ENCODE peak calls at places on chromosomes 11 and 22, in seven cellular contexts. One of them, this sample, is unnamed.

GRCh38 chr22:37259540-37260029 is 15.5 kb upstream of the RAC2 start:
- DNase-seq in spleen: peak
- DNase-seq in sigmoid colon: no peak
- DNase-seq in endothelial cell: peak
- DNase-seq in A549: peak
- DNase-seq in progenitor cell of endocrine pancreas: no peak
- DNase-seq in Panc1: no peak
- DNase-seq in this sample: peak

GRCh38 chr11:75795276-75796090 is 19.5 kb upstream of the UVRAG start:
- DNase-seq in spleen: peak
- DNase-seq in A549: no peak
- DNase-seq in endothelial cell: no peak
- DNase-seq in Panc1: no peak
- DNase-seq in sigmoid colon: no peak
- DNase-seq in progenitor cell of endocrine pancreas: no peak
- DNase-seq in this sample: no peak

GRCh38 chr22:44881624-44882023 is 128.2 kb downstream of the PHF21B start:
- DNase-seq in progenitor cell of endocrine pancreas: no peak
- DNase-seq in spleen: peak
- DNase-seq in A549: no peak
- DNase-seq in sigmoid colon: peak
- DNase-seq in Panc1: no peak
- DNase-seq in endothelial cell: no peak
- DNase-seq in this sample: peak

GRCh38 chr11:44998051-44998450 is 47.4 kb upstream of the TP53I11 start:
- DNase-seq in progenitor cell of endocrine pancreas: no peak
- DNase-seq in Panc1: no peak
- DNase-seq in spleen: no peak
- DNase-seq in endothelial cell: no peak
- DNase-seq in A549: no peak
- DNase-seq in sigmoid colon: no peak
- DNase-seq in this sample: no peak

GRCh38 chr11:32884770-32885384 is 7.7 kb upstream of the QSER1 start:
- DNase-seq in progenitor cell of endocrine pancreas: no peak
- DNase-seq in A549: no peak
- DNase-seq in Panc1: no peak
- DNase-seq in spleen: no peak
- DNase-seq in endothelial cell: no peak
- DNase-seq in sigmoid colon: no peak
- DNase-seq in this sample: no peak

GRCh38 chr11:9759519-9760179 is 95.8 kb downstream of the SWAP70 start:
- DNase-seq in endothelial cell: no peak
- DNase-seq in spleen: peak
- DNase-seq in progenitor cell of endocrine pancreas: no peak
- DNase-seq in Panc1: peak
- DNase-seq in A549: peak
- DNase-seq in sigmoid colon: peak
- DNase-seq in this sample: peak

GRCh38 chr22:25829237-25829636 is 87.2 kb downstream of the MYO18B start:
- DNase-seq in endothelial cell: no peak
- DNase-seq in spleen: no peak
- DNase-seq in progenitor cell of endocrine pancreas: no peak
- DNase-seq in Panc1: no peak
- DNase-seq in A549: no peak
- DNase-seq in sigmoid colon: no peak
- DNase-seq in this sample: no peak

GRCh38 chr11:14537134-14537599 is 17.0 kb upstream of the PSMA1 start:
- DNase-seq in sigmoid colon: no peak
- DNase-seq in A549: peak
- DNase-seq in endothelial cell: no peak
- DNase-seq in progenitor cell of endocrine pancreas: no peak
- DNase-seq in spleen: no peak
- DNase-seq in Panc1: peak
- DNase-seq in this sample: no peak

GRCh38 chr11:122367809-122368231 is 251.8 kb upstream of the BLID start:
- DNase-seq in progenitor cell of endocrine pancreas: no peak
- DNase-seq in spleen: no peak
- DNase-seq in sigmoid colon: peak
- DNase-seq in endothelial cell: no peak
- DNase-seq in A549: no peak
- DNase-seq in Panc1: no peak
- DNase-seq in this sample: no peak

GRCh38 chr11:45146072-45147016 is at the start of gene PRDM11:
- DNase-seq in endothelial cell: peak
- DNase-seq in progenitor cell of endocrine pancreas: peak
- DNase-seq in sigmoid colon: peak
- DNase-seq in spleen: peak
- DNase-seq in A549: peak
- DNase-seq in Panc1: no peak
- DNase-seq in this sample: peak

GRCh38 chr11:47389577-47390072 is 11.3 kb upstream of the SPI1 start:
- DNase-seq in Panc1: no peak
- DNase-seq in sigmoid colon: no peak
- DNase-seq in spleen: peak
- DNase-seq in endothelial cell: no peak
- DNase-seq in A549: no peak
- DNase-seq in progenitor cell of endocrine pancreas: no peak
- DNase-seq in this sample: peak

GRCh38 chr22:48563118-48563965 is 1264.3 kb downstream of the BRD1 start:
- DNase-seq in spleen: no peak
- DNase-seq in progenitor cell of endocrine pancreas: no peak
- DNase-seq in A549: no peak
- DNase-seq in Panc1: no peak
- DNase-seq in endothelial cell: no peak
- DNase-seq in sigmoid colon: no peak
- DNase-seq in this sample: no peak

GRCh38 chr11:353315-353857 is 15.9 kb upstream of the B4GALNT4 start:
- DNase-seq in sigmoid colon: peak
- DNase-seq in endothelial cell: no peak
- DNase-seq in progenitor cell of endocrine pancreas: no peak
- DNase-seq in spleen: peak
- DNase-seq in A549: no peak
- DNase-seq in Panc1: no peak
- DNase-seq in this sample: peak

GRCh38 chr11:8934735-8935478 is 2.2 kb upstream of the C11orf16 start:
- DNase-seq in progenitor cell of endocrine pancreas: no peak
- DNase-seq in A549: no peak
- DNase-seq in endothelial cell: no peak
- DNase-seq in Panc1: no peak
- DNase-seq in spleen: no peak
- DNase-seq in sigmoid colon: no peak
- DNase-seq in this sample: no peak

GRCh38 chr11:87114093-87114492 is 76.4 kb downstream of the TMEM135 start:
- DNase-seq in Panc1: no peak
- DNase-seq in progenitor cell of endocrine pancreas: no peak
- DNase-seq in spleen: no peak
- DNase-seq in A549: no peak
- DNase-seq in endothelial cell: no peak
- DNase-seq in sigmoid colon: no peak
- DNase-seq in this sample: no peak

GRCh38 chr11:62497132-62497915 is 49.3 kb downstream of the AHNAK start:
- DNase-seq in Panc1: peak
- DNase-seq in sigmoid colon: no peak
- DNase-seq in spleen: no peak
- DNase-seq in endothelial cell: no peak
- DNase-seq in progenitor cell of endocrine pancreas: no peak
- DNase-seq in A549: peak
- DNase-seq in this sample: no peak

GRCh38 chr22:19992921-19993355 is 23.7 kb downstream of the ARVCF start:
- DNase-seq in A549: no peak
- DNase-seq in progenitor cell of endocrine pancreas: no peak
- DNase-seq in sigmoid colon: no peak
- DNase-seq in spleen: peak
- DNase-seq in endothelial cell: no peak
- DNase-seq in Panc1: no peak
- DNase-seq in this sample: no peak

GRCh38 chr22:19955241-19956128 is 13.9 kb upstream of the TXNRD2 start:
- DNase-seq in progenitor cell of endocrine pancreas: no peak
- DNase-seq in sigmoid colon: peak
- DNase-seq in endothelial cell: no peak
- DNase-seq in Panc1: no peak
- DNase-seq in A549: no peak
- DNase-seq in spleen: no peak
- DNase-seq in this sample: no peak

GRCh38 chr11:118633979-118634378 is 26.6 kb downstream of the PHLDB1 start:
- DNase-seq in spleen: no peak
- DNase-seq in sigmoid colon: no peak
- DNase-seq in Panc1: no peak
- DNase-seq in endothelial cell: no peak
- DNase-seq in A549: no peak
- DNase-seq in progenitor cell of endocrine pancreas: no peak
- DNase-seq in this sample: no peak

GRCh38 chr22:30816413-30816812 is 121.7 kb downstream of the OSBP2 start:
- DNase-seq in spleen: no peak
- DNase-seq in A549: no peak
- DNase-seq in progenitor cell of endocrine pancreas: no peak
- DNase-seq in endothelial cell: no peak
- DNase-seq in sigmoid colon: no peak
- DNase-seq in Panc1: no peak
- DNase-seq in this sample: peak

GRCh38 chr22:30809086-30809485 is 114.4 kb downstream of the OSBP2 start:
- DNase-seq in A549: no peak
- DNase-seq in progenitor cell of endocrine pancreas: no peak
- DNase-seq in Panc1: no peak
- DNase-seq in endothelial cell: no peak
- DNase-seq in sigmoid colon: no peak
- DNase-seq in spleen: no peak
- DNase-seq in this sample: no peak

GRCh38 chr22:30810105-30810504 is 115.4 kb downstream of the OSBP2 start:
- DNase-seq in sigmoid colon: no peak
- DNase-seq in spleen: no peak
- DNase-seq in Panc1: no peak
- DNase-seq in progenitor cell of endocrine pancreas: no peak
- DNase-seq in endothelial cell: no peak
- DNase-seq in A549: no peak
- DNase-seq in this sample: no peak

DNA sequence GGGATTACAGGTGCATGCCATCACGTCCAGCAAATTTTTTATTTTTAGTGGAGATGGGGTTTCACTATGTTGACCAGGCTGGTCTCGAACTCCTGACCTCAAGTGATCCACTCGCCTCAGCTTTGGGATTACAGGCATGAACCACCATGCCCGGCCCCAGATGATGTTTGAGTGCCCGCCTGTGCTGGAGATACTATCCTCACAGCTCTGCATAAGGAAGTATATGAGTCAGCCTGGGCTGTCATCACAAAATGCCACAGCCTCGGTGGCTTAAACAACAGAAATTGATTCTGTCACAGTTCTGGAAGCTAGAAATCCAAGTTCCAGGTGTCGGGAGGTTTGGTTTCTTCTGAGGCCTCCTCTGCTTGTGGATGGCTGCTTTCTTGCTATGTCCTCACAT is 119.3 kb downstream of the OSBP2 start:
- DNase-seq in progenitor cell of endocrine pancreas: no peak
- DNase-seq in sigmoid colon: no peak
- DNase-seq in Panc1: no peak
- DNase-seq in A549: no peak
- DNase-seq in endothelial cell: no peak
- DNase-seq in spleen: no peak
- DNase-seq in this sample: peak
- TF ChIP-seq CTCF in progenitor cell of endocrine pancreas: no peak
- TF ChIP-seq CTCF in sigmoid colon: no peak
- TF ChIP-seq CTCF in Panc1: no peak
- TF ChIP-seq CTCF in A549: no peak
- TF ChIP-seq CTCF in endothelial cell: no peak
- TF ChIP-seq CTCF in spleen: no peak
- TF ChIP-seq CTCF in this sample: no peak

GRCh38 chr11:7422544-7423331 is 62.6 kb upstream of the OLFML1 start:
- DNase-seq in sigmoid colon: no peak
- DNase-seq in A549: no peak
- DNase-seq in progenitor cell of endocrine pancreas: no peak
- DNase-seq in spleen: no peak
- DNase-seq in endothelial cell: no peak
- DNase-seq in Panc1: no peak
- DNase-seq in this sample: no peak
- TF ChIP-seq CTCF in sigmoid colon: no peak
- TF ChIP-seq CTCF in A549: no peak
- TF ChIP-seq CTCF in progenitor cell of endocrine pancreas: peak
- TF ChIP-seq CTCF in spleen: no peak
- TF ChIP-seq CTCF in endothelial cell: no peak
- TF ChIP-seq CTCF in Panc1: no peak
- TF ChIP-seq CTCF in this sample: no peak

GRCh38 chr11:111359223-111360149 is 19.6 kb downstream of the POU2AF1 start:
- DNase-seq in endothelial cell: no peak
- DNase-seq in Panc1: no peak
- DNase-seq in sigmoid colon: no peak
- DNase-seq in spleen: no peak
- DNase-seq in A549: no peak
- DNase-seq in progenitor cell of endocrine pancreas: no peak
- DNase-seq in this sample: no peak
- TF ChIP-seq CTCF in endothelial cell: no peak
- TF ChIP-seq CTCF in Panc1: peak
- TF ChIP-seq CTCF in sigmoid colon: no peak
- TF ChIP-seq CTCF in spleen: no peak
- TF ChIP-seq CTCF in A549: no peak
- TF ChIP-seq CTCF in progenitor cell of endocrine pancreas: no peak
- TF ChIP-seq CTCF in this sample: no peak

GRCh38 chr11:60338053-60338452 is 11.0 kb downstream of the MS4A6E start:
- DNase-seq in progenitor cell of endocrine pancreas: no peak
- DNase-seq in endothelial cell: no peak
- DNase-seq in spleen: no peak
- DNase-seq in sigmoid colon: no peak
- DNase-seq in Panc1: no peak
- DNase-seq in A549: no peak
- DNase-seq in this sample: no peak

GRCh38 chr11:60332923-60333322 is 5.9 kb downstream of the MS4A6E start:
- DNase-seq in spleen: no peak
- DNase-seq in sigmoid colon: no peak
- DNase-seq in A549: no peak
- DNase-seq in progenitor cell of endocrine pancreas: no peak
- DNase-seq in endothelial cell: no peak
- DNase-seq in Panc1: no peak
- DNase-seq in this sample: no peak

GRCh38 chr11:60328460-60328859 is 1.4 kb downstream of the MS4A6E start:
- DNase-seq in A549: no peak
- DNase-seq in progenitor cell of endocrine pancreas: no peak
- DNase-seq in sigmoid colon: no peak
- DNase-seq in Panc1: no peak
- DNase-seq in endothelial cell: no peak
- DNase-seq in spleen: no peak
- DNase-seq in this sample: no peak

GRCh38 chr11:60336767-60337391 is 9.8 kb downstream of the MS4A6E start:
- DNase-seq in A549: no peak
- DNase-seq in spleen: no peak
- DNase-seq in endothelial cell: no peak
- DNase-seq in sigmoid colon: no peak
- DNase-seq in progenitor cell of endocrine pancreas: no peak
- DNase-seq in Panc1: no peak
- DNase-seq in this sample: no peak

DNA sequence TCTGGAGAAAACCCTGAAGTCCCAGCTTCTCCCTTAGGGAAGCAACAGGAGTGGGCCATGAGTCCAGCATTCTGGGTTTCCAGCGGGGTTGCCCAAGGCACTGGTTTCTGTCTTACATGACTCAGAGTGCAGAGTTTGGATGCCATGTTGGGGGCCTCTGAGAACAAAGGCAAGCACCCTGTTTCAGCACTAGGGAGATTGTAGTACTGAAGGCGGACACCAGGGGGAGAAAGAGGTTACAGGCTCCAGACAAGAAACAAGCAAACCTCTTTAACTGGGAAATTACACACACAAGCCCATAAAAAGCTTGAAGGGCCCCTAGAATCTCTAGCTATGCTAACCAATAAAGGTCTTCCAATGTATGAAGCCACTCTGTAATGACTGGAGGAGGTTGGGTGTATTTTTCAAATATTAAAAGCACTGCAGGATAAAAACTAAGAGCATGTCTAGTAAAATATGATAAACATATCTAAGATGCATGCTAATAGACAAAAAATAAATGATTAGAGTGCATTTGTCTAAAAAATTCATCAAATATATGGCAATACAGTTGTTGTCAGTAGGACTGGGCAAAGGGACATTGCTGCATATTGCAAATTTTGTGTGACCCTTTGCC is 7.1 kb downstream of the MS4A6E start:
- DNase-seq in spleen: no peak
- DNase-seq in progenitor cell of endocrine pancreas: peak
- DNase-seq in endothelial cell: peak
- DNase-seq in Panc1: peak
- DNase-seq in A549: peak
- DNase-seq in sigmoid colon: no peak
- DNase-seq in this sample: no peak
- TF ChIP-seq CTCF in spleen: peak
- TF ChIP-seq CTCF in progenitor cell of endocrine pancreas: peak
- TF ChIP-seq CTCF in endothelial cell: peak
- TF ChIP-seq CTCF in Panc1: peak
- TF ChIP-seq CTCF in A549: peak
- TF ChIP-seq CTCF in sigmoid colon: no peak
- TF ChIP-seq CTCF in this sample: peak

This sample was measured in upper lobe of right lung.